ENCODE peak calls at places on chromosomes 7 and 10, in four cellular contexts. E is GM12878, Y is K562, K is HepG2. D is an unnamed sample.

GRCh38 chr10:49083256-49083655 is 32.1 kb downstream of the VSTM4 start:
- DNase-seq in E (no peak), Y (no peak), K (no peak), D (no peak)

GRCh38 chr7:37570145-37570544 is 113.4 kb upstream of the GPR141 start:
- DNase-seq in E (no peak), Y (peak), K (no peak), D (no peak)

GRCh38 chr10:44939691-44940401 is 19.8 kb upstream of the RASSF4 start:
- DNase-seq in E (no peak), Y (no peak), K (peak), D (no peak)

GRCh38 chr7:120273476-120273975 is 551 bp downstream of the KCND2 start:
- DNase-seq in E (peak), Y (no peak), K (peak), D (peak)

GRCh38 chr7:101216001-101216859 is 1.2 kb downstream of the PLOD3 start:
- DNase-seq in E (no peak), Y (peak), K (no peak), D (no peak)

GRCh38 chr10:86367339-86367951 is 850 bp upstream of the GRID1 start:
- DNase-seq in E (no peak), Y (no peak), K (no peak), D (peak)

GRCh38 chr10:123150986-123151738 is 3.0 kb upstream of the BUB3 start:
- DNase-seq in E (no peak), Y (no peak), K (no peak), D (peak)

GRCh38 chr7:43439631-43440401 is 143.1 kb upstream of the STK17A start:
- DNase-seq in E (peak), Y (peak), K (peak), D (peak)

GRCh38 chr10:69831231-69831855 is 29.6 kb downstream of the COL13A1 start:
- DNase-seq in E (no peak), Y (no peak), K (no peak), D (no peak)

GRCh38 chr7:30924624-30925023 is 13.0 kb downstream of the AQP1 start:
- DNase-seq in E (no peak), Y (no peak), K (no peak), D (no peak)

GRCh38 chr7:39259391-39260003 is 281.8 kb downstream of the POU6F2 start:
- DNase-seq in E (no peak), Y (no peak), K (no peak), D (no peak)

GRCh38 chr7:17027143-17027802 is 145.5 kb upstream of the AGR3 start:
- DNase-seq in E (no peak), Y (no peak), K (no peak), D (no peak)

GRCh38 chr7:143422033-143422432 is 13.4 kb upstream of the EPHA1 start:
- DNase-seq in E (no peak), Y (no peak), K (no peak), D (no peak)

GRCh38 chr10:74691164-74691563 is 135.2 kb upstream of the KAT6B start:
- DNase-seq in E (no peak), Y (no peak), K (no peak), D (no peak)

GRCh38 chr10:101071266-101071884 is 9.6 kb downstream of the KAZALD1 start:
- DNase-seq in E (peak), Y (peak), K (no peak), D (no peak)

GRCh38 chr10:77581738-77582137 is 55.9 kb downstream of the KCNMA1 start:
- DNase-seq in E (no peak), Y (no peak), K (no peak), D (no peak)

GRCh38 chr10:117686606-117687005 is 144.1 kb downstream of the EMX2 start:
- DNase-seq in E (no peak), Y (no peak), K (no peak), D (no peak)

GRCh38 chr10:130452096-130452495 is 315.9 kb downstream of the GLRX3 start:
- DNase-seq in E (no peak), Y (no peak), K (no peak), D (no peak)

GRCh38 chr7:140263277-140263676 is 86.5 kb upstream of the KDM7A start:
- DNase-seq in E (no peak), Y (no peak), K (no peak), D (no peak)

GRCh38 chr7:140260338-140260737 is 83.6 kb upstream of the KDM7A start:
- DNase-seq in E (no peak), Y (no peak), K (no peak), D (no peak)

GRCh38 chr7:140260767-140261486 is 84.1 kb upstream of the KDM7A start:
- DNase-seq in E (no peak), Y (no peak), K (no peak), D (no peak)

GRCh38 chr7:140261522-140261921 is 84.7 kb upstream of the KDM7A start:
- DNase-seq in E (no peak), Y (no peak), K (no peak), D (no peak)

DNA sequence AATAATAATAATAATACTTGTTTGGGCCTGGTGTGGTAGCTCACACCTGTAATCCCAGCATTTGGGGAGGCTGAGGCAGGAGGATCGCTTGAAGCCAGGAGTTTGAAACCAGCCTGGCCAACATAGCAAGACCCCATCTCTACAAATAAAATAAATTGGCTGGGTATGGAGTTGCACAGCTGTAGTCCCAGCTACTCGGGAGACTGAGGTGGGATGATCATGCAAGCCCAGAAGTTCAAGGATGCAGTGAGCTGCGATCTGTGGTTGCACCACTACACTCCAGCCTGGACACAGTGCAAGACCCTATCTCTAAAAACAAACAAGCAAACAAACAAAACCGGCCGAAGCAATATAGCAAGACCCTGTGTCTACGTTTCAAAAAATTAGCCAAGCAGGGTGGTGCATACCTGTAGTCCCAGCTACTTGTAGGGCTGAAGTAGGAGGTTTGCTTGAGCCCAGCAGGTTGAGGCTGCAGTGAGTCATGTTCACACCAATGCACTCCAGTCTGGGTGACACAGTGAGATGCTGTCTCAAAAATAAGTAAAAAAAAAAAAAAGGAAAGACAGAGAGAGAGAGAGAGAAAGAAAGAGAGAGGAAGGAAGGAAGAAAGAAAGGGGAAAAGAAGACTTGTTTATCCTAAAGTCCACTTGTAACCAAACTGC is 85.6 kb upstream of the KDM7A start:
- DNase-seq in E (no peak), Y (no peak), K (no peak), D (no peak)
- TF ChIP-seq NFIC in E (no peak), Y (no peak), K (no peak), D (no peak)

DNA sequence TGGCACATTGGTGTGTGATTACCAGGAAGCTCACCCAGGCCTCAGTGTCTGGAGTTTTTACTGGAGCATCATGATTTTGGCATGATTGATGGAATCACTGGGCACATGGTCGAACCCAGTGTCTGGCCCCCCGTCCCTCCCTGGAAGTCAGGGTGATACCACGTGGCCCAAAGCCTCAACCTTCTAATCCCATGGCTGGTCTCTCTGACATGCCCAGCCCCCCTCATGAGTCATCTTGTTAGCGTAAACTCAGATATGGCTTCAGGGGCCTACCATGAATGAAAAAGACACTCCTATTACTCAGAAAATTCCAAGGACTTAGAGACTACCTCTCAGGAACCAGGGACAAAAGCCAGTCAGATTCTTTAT is 109.3 kb downstream of the GRK5 start:
- DNase-seq in E (no peak), Y (peak), K (peak), D (no peak)
- TF ChIP-seq TAF1 in E (no peak), Y (no peak), K (no peak), D (no peak)

GRCh38 chr7:22329816-22330524 is 27.0 kb downstream of the RAPGEF5 start:
- DNase-seq in E (no peak), Y (no peak), K (no peak), D (no peak)

GRCh38 chr7:22333680-22334141 is 23.2 kb downstream of the RAPGEF5 start:
- DNase-seq in E (no peak), Y (no peak), K (no peak), D (no peak)

GRCh38 chr7:22330903-22331302 is 26.1 kb downstream of the RAPGEF5 start:
- DNase-seq in E (no peak), Y (no peak), K (no peak), D (no peak)

GRCh38 chr7:22331704-22332103 is 25.2 kb downstream of the RAPGEF5 start:
- DNase-seq in E (no peak), Y (no peak), K (no peak), D (no peak)

GRCh38 chr7:22332481-22332880 is 24.5 kb downstream of the RAPGEF5 start:
- DNase-seq in E (no peak), Y (no peak), K (no peak), D (no peak)
- TF ChIP-seq USF2 in E (no peak), Y (no peak), K (no peak), D (no peak)

GRCh38 chr10:113025487-113025886 is 75.4 kb downstream of the TCF7L2 start:
- DNase-seq in E (no peak), Y (no peak), K (no peak), D (no peak)

GRCh38 chr10:113027574-113028392 is 77.7 kb downstream of the TCF7L2 start:
- DNase-seq in E (no peak), Y (no peak), K (peak), D (no peak)

GRCh38 chr10:113027230-113027573 is 77.2 kb downstream of the TCF7L2 start:
- DNase-seq in E (no peak), Y (no peak), K (no peak), D (no peak)

GRCh38 chr10:113024930-113025329 is 74.9 kb downstream of the TCF7L2 start:
- DNase-seq in E (no peak), Y (no peak), K (no peak), D (no peak)

GRCh38 chr10:113026679-113027078 is 76.6 kb downstream of the TCF7L2 start:
- DNase-seq in E (no peak), Y (no peak), K (no peak), D (no peak)
- TF ChIP-seq NFIC in E (no peak), Y (no peak), K (no peak), D (no peak)

DNA sequence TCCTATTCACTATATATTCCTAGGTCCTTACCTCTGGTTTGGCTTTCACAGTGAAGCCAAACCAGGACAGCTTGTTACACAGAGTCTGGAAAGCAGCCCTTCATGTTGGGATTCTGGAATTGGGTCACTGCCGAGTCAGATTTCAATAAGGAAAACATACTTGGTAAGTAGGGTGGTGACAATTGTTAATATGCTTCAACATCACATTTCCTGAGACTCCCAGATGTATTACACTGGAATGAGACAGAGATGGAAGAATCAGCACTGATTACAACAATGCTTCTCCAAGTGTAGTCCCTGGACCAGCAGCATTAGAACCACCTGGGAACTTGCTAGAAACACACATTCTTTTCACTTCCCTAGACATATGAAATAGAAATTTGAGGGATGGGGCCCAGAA is 268.9 kb upstream of the SEMA3C start:
- DNase-seq in E (no peak), Y (no peak), K (no peak), D (no peak)
- TF ChIP-seq TAF1 in E (no peak), Y (no peak), K (no peak), D (no peak)

DNA sequence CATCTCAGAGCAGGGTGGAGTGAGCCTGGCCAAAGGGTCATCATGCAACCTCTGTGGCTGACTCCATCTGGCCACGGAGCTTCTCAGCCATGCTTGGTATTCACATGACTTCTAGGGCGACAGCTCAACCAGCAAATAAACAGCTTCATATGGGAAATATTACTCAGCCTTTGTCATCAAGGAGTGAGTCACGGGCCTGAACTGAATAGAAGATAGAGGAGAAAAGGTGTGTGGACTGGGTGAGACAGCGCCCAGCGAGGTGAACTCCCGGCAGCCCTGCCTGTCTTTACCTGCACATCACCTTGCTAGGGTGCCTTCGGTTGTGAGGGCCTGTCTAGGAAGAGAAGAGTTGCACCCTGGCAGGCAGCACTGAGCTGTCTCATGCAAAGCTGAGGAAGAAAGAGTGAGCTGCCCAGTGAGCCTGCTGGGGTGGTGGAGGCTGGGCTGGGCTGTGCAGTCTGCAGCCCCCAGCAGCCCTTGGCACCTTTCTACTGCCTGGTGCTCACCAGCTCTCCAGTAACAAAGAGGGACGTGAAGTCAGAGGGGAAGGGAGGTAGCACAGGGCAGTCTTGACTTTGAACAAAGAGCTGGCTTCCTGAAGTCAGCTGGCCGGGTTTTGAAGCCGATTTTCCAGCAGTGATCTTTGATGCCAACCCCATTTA is 114.2 kb downstream of the EGFR start:
- DNase-seq in E (no peak), Y (peak), K (peak), D (no peak)
- TF ChIP-seq USF2 in E (no peak), Y (no peak), K (no peak), D (no peak)

D was measured in SK-N-SH.